ENCODE peak calls at places on chromosomes 2 and 18, in four cellular contexts. H is CMK, A is NCI-H1417 treated with DMSO at 0.1 percent for 48 hours, R is left ventricle myocardium inferior. I is an unnamed sample.

GRCh38 chr2:128416366-128416765 is 97.7 kb upstream of the HS6ST1 start:
- DNase-seq in A (no peak), R (no peak), H (no peak), I (no peak)

GRCh38 chr2:112846056-112846455 is 9.5 kb upstream of the IL1B start:
- DNase-seq in R (no peak), A (no peak), H (no peak), I (no peak)

GRCh38 chr2:240351088-240351741 is 84.2 kb upstream of the GPC1 start:
- DNase-seq in R (no peak), A (no peak), H (no peak), I (no peak)

GRCh38 chr2:201242562-201243277 is 17.6 kb upstream of the CASP8 start:
- DNase-seq in H (no peak), A (no peak), R (no peak), I (no peak)

GRCh38 chr2:54336136-54336976 is 80.3 kb upstream of the TSPYL6 start:
- DNase-seq in H (no peak), R (no peak), A (no peak), I (no peak)

GRCh38 chr2:223967981-223968380 is 10.7 kb downstream of the MRPL44 start:
- DNase-seq in H (no peak), A (no peak), R (no peak), I (no peak)

GRCh38 chr2:165219491-165219890 is 15.6 kb upstream of the SCN3A start:
- DNase-seq in R (no peak), A (no peak), H (no peak), I (no peak)

GRCh38 chr2:31888550-31888949 is 122.3 kb downstream of the MEMO1 start:
- DNase-seq in A (no peak), H (no peak), R (no peak), I (no peak)

GRCh38 chr18:48356909-48357631 is 52.1 kb downstream of the ZBTB7C start:
- DNase-seq in R (no peak), H (no peak), A (no peak), I (no peak)

GRCh38 chr2:142984657-142985056 is 107.2 kb downstream of the KYNU start:
- DNase-seq in R (no peak), H (no peak), A (no peak), I (no peak)

GRCh38 chr18:12079504-12080237 is 14.0 kb upstream of the ANKRD62 start:
- DNase-seq in H (no peak), A (no peak), R (no peak), I (no peak)

GRCh38 chr2:56582570-56582969 is 398.8 kb downstream of the CCDC85A start:
- DNase-seq in A (no peak), R (no peak), H (no peak), I (no peak)

GRCh38 chr2:172285010-172285621 is 142.3 kb upstream of the ITGA6 start:
- DNase-seq in R (peak), H (no peak), A (no peak), I (no peak)